ENCODE peak calls at places on chromosomes 1 and 21, in five cellular contexts. One of them, this sample, is unnamed.

GRCh38 chr21:36482181-36482580 is 2.3 kb upstream of the CLDN14 start:
- DNase-seq in Panc1: no peak
- DNase-seq in Ammon's horn: no peak
- DNase-seq in erythroblast: no peak
- DNase-seq in head of caudate nucleus: no peak
- DNase-seq in this sample: no peak

GRCh38 chr1:206686486-206687249 is 2.0 kb downstream of the MAPKAPK2 start:
- DNase-seq in Panc1: no peak
- DNase-seq in Ammon's horn: no peak
- DNase-seq in erythroblast: no peak
- DNase-seq in head of caudate nucleus: no peak
- DNase-seq in this sample: no peak

GRCh38 chr1:9551984-9552383 is 12.7 kb downstream of the SLC25A33 start:
- DNase-seq in Panc1: no peak
- DNase-seq in Ammon's horn: no peak
- DNase-seq in erythroblast: no peak
- DNase-seq in head of caudate nucleus: no peak
- DNase-seq in this sample: no peak

GRCh38 chr21:22965455-22966125 is 1967.4 kb downstream of the NCAM2 start:
- DNase-seq in Panc1: no peak
- DNase-seq in Ammon's horn: no peak
- DNase-seq in erythroblast: no peak
- DNase-seq in head of caudate nucleus: no peak
- DNase-seq in this sample: no peak

GRCh38 chr1:48028218-48028804 is 31.1 kb upstream of the TRABD2B start:
- DNase-seq in Panc1: no peak
- DNase-seq in Ammon's horn: no peak
- DNase-seq in erythroblast: no peak
- DNase-seq in head of caudate nucleus: no peak
- DNase-seq in this sample: no peak

GRCh38 chr1:43395523-43395922 is 5.8 kb downstream of the SZT2 start:
- DNase-seq in Panc1: no peak
- DNase-seq in Ammon's horn: no peak
- DNase-seq in erythroblast: no peak
- DNase-seq in head of caudate nucleus: no peak
- DNase-seq in this sample: no peak

GRCh38 chr1:23555225-23555801 is 4.0 kb downstream of the ID3 start:
- DNase-seq in Panc1: no peak
- DNase-seq in Ammon's horn: no peak
- DNase-seq in erythroblast: no peak
- DNase-seq in head of caudate nucleus: no peak
- DNase-seq in this sample: no peak

GRCh38 chr1:236457775-236458174 is 63.7 kb downstream of the EDARADD start:
- DNase-seq in Panc1: no peak
- DNase-seq in Ammon's horn: no peak
- DNase-seq in erythroblast: no peak
- DNase-seq in head of caudate nucleus: no peak
- DNase-seq in this sample: no peak

GRCh38 chr1:6614019-6614952 is 755 bp downstream of the PHF13 start:
- DNase-seq in Panc1: no peak
- DNase-seq in Ammon's horn: no peak
- DNase-seq in erythroblast: peak
- DNase-seq in head of caudate nucleus: peak
- DNase-seq in this sample: no peak

GRCh38 chr1:193769609-193770008 is 583.2 kb upstream of the B3GALT2 start:
- DNase-seq in Panc1: no peak
- DNase-seq in Ammon's horn: no peak
- DNase-seq in erythroblast: peak
- DNase-seq in head of caudate nucleus: no peak
- DNase-seq in this sample: no peak

GRCh38 chr1:158717344-158717743 is 3.2 kb downstream of the OR6K3 start:
- DNase-seq in Panc1: no peak
- DNase-seq in Ammon's horn: no peak
- DNase-seq in erythroblast: no peak
- DNase-seq in head of caudate nucleus: no peak
- DNase-seq in this sample: no peak

GRCh38 chr1:101236546-101237228 is at the start of gene S1PR1:
- DNase-seq in Panc1: no peak
- DNase-seq in Ammon's horn: peak
- DNase-seq in erythroblast: peak
- DNase-seq in head of caudate nucleus: peak
- DNase-seq in this sample: peak